ENCODE peak calls at places on chromosomes 16 and 17, in seven cellular contexts. R is H9, J is IMR-90, A is H1, Z is neuronal stem cell, H is trophoblast cell, Q is mesendoderm. D is an unnamed sample.

GRCh38 chr16:66853261-66854139 is 9.3 kb downstream of the CA7 start:
- DNase-seq in R (no peak), J (no peak), A (no peak), Z (no peak), H (no peak), Q (no peak), D (no peak)

GRCh38 chr16:10835281-10835931 is 16.8 kb upstream of the TVP23A start:
- DNase-seq in R (no peak), J (no peak), A (no peak), Z (no peak), H (no peak), Q (no peak), D (no peak)

GRCh38 chr17:64500487-64500859 is 3.6 kb upstream of the POLG2 start:
- DNase-seq in R (no peak), J (no peak), A (no peak), Z (no peak), H (no peak), Q (no peak), D (no peak)

GRCh38 chr17:30954046-30954805 is 16.6 kb upstream of the RNF135 start:
- DNase-seq in R (no peak), J (peak; percentile 24), A (no peak), Z (no peak), H (no peak), Q (no peak), D (no peak)

GRCh38 chr16:13957197-13958078 is 37.5 kb downstream of the ERCC4 start:
- DNase-seq in R (no peak), J (peak; percentile 95), A (no peak), Z (peak; percentile 15), H (peak; percentile 97), Q (peak; percentile 85), D (peak; percentile 99)

GRCh38 chr17:46883871-46884270 is 32.5 kb downstream of the WNT9B start:
- DNase-seq in R (no peak), J (no peak), A (no peak), Z (no peak), H (no peak), Q (no peak), D (no peak)

GRCh38 chr16:51877686-51878085 is 669.3 kb downstream of the TOX3 start:
- DNase-seq in R (no peak), J (no peak), A (no peak), Z (no peak), H (no peak), Q (no peak), D (peak; percentile 34)

GRCh38 chr16:30183961-30184429 is 593 bp downstream of the CORO1A start:
- DNase-seq in R (no peak), J (no peak), A (no peak), Z (no peak), H (no peak), Q (no peak), D (no peak)

GRCh38 chr16:769201-769769 is 8.8 kb downstream of the MSLN start:
- DNase-seq in R (no peak), J (no peak), A (no peak), Z (peak; percentile 24), H (no peak), Q (peak; percentile 37), D (no peak)

GRCh38 chr17:40810505-40810904 is 10.7 kb upstream of the KRT28 start:
- DNase-seq in R (no peak), J (peak; percentile 67), A (no peak), Z (no peak), H (peak; percentile 16), Q (no peak), D (no peak)

GRCh38 chr17:81551458-81552243 is 502 bp downstream of the FAAP100 start:
- DNase-seq in R (no peak), J (peak; percentile 16), A (no peak), Z (no peak), H (peak; percentile 13), Q (no peak), D (peak; percentile 55)

GRCh38 chr16:28591355-28591754 is 5.5 kb downstream of the SULT1A2 start:
- DNase-seq in R (no peak), J (no peak), A (no peak), Z (no peak), H (no peak), Q (no peak), D (no peak)

GRCh38 chr16:5321925-5322324 is 224.3 kb upstream of the EEF2KMT start:
- DNase-seq in R (no peak), J (no peak), A (no peak), Z (no peak), H (no peak), Q (no peak), D (no peak)

GRCh38 chr17:45451131-45451530 is 18.5 kb upstream of the ARHGAP27 start:
- DNase-seq in R (peak; percentile 58), J (no peak), A (no peak), Z (no peak), H (no peak), Q (no peak), D (no peak)

GRCh38 chr16:1458336-1458976 is 14.1 kb upstream of the CCDC154 start:
- DNase-seq in R (no peak), J (peak; percentile 41), A (peak; percentile 39), Z (no peak), H (no peak), Q (no peak), D (no peak)

GRCh38 chr17:17971431-17972125 is 622 bp downstream of the TOM1L2 start:
- DNase-seq in R (no peak), J (no peak), A (no peak), Z (no peak), H (no peak), Q (peak; percentile 34), D (peak; percentile 22)

GRCh38 chr17:79624658-79625478 is 14.0 kb upstream of the RBFOX3 start:
- DNase-seq in R (peak; percentile 32), J (no peak), A (peak; percentile 28), Z (no peak), H (no peak), Q (no peak), D (no peak)

GRCh38 chr16:85138825-85139627 is 26.8 kb upstream of the CIBAR2 start:
- DNase-seq in R (no peak), J (no peak), A (no peak), Z (no peak), H (peak; percentile 31), Q (no peak), D (no peak)

GRCh38 chr16:76897816-76898215 is 293.2 kb upstream of the MON1B start:
- DNase-seq in R (no peak), J (no peak), A (no peak), Z (no peak), H (peak; percentile 40), Q (no peak), D (no peak)

GRCh38 chr16:87061521-87061920 is 255.7 kb downstream of the C16orf95 start:
- DNase-seq in R (no peak), J (no peak), A (no peak), Z (no peak), H (no peak), Q (no peak), D (no peak)
- H2BK5ac ChIP-seq in R (no peak overlapping the region), J (no peak overlapping the region), A (no peak overlapping the region), Z (no peak overlapping the region), H (no peak overlapping the region), Q (no peak overlapping the region), D (no peak overlapping the region)

GRCh38 chr17:57106107-57106835 is 21.2 kb downstream of the AKAP1 start:
- DNase-seq in R (peak; percentile 80), J (no peak), A (peak; percentile 70), Z (no peak), H (peak; percentile 23), Q (peak; percentile 47), D (no peak)
- H3K4me1 ChIP-seq in R (peaks cover 2% of the 10 kb centered on the region), J (peaks cover 2% of the 10 kb centered on the region), A (peaks cover 33% of the 10 kb centered on the region), Z (peaks cover 19% of the 10 kb centered on the region), H (no peaks in the 10 kb centered on the region), Q (peaks cover 5% of the 10 kb centered on the region), D (peaks cover 18% of the 10 kb centered on the region)

GRCh38 chr17:58557981-58558380 is 43.5 kb upstream of the MTMR4 start:
- DNase-seq in R (no peak), J (no peak), A (no peak), Z (no peak), H (no peak), Q (no peak), D (no peak)
- H2BK5ac ChIP-seq in R (no peak overlapping the region), J (no peak overlapping the region), A (no peak overlapping the region), Z (no peak overlapping the region), H (no peak overlapping the region), Q (no peak overlapping the region), D (no peak overlapping the region)

GRCh38 chr16:60675022-60675421 is 1361.2 kb downstream of the CDH8 start:
- DNase-seq in R (no peak), J (no peak), A (no peak), Z (no peak), H (no peak), Q (no peak), D (no peak)

DNA sequence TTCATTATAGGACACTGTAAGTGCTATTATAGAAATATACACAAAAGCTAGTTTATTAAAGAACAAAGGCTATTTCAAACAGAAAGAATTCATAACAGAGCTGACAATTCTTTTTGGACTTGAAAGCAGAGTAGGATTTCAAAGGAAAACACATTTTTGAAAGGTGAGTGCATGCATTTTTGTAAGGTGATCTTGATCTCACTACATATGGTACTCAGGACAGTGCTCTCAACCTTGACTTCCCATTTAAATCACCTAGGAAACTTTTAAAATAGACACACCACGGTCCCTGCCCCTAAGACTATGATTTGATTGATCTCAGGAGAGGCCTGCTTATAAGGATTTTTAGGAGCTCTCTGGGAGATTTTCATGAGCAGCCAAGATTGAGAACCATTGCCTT is 1362.0 kb downstream of the CDH8 start:
- DNase-seq in R (no peak), J (no peak), A (no peak), Z (no peak), H (peak; percentile 4), Q (peak; percentile 3), D (no peak)
- H3K4me1 ChIP-seq in R (no peaks in the 10 kb centered on the region), J (no peaks in the 10 kb centered on the region), A (no peaks in the 10 kb centered on the region), Z (no peaks in the 10 kb centered on the region), H (no peaks in the 10 kb centered on the region), Q (no peaks in the 10 kb centered on the region), D (no peaks in the 10 kb centered on the region)

GRCh38 chr17:28045304-28045703 is 2.8 kb downstream of the NLK start:
- DNase-seq in R (no peak), J (no peak), A (no peak), Z (no peak), H (no peak), Q (no peak), D (no peak)

GRCh38 chr17:28041844-28042656 is 427 bp upstream of the NLK start:
- DNase-seq in R (no peak), J (peak; percentile 31), A (peak; percentile 53), Z (no peak), H (no peak), Q (peak; percentile 36), D (no peak)

GRCh38 chr17:28042721-28043291 is 329 bp downstream of the NLK start:
- DNase-seq in R (no peak), J (no peak), A (no peak), Z (no peak), H (no peak), Q (no peak), D (no peak)

GRCh38 chr17:28042657-28042720 is at the start of gene NLK:
- DNase-seq in R (no peak), J (no peak), A (no peak), Z (no peak), H (no peak), Q (no peak), D (no peak)

DNA sequence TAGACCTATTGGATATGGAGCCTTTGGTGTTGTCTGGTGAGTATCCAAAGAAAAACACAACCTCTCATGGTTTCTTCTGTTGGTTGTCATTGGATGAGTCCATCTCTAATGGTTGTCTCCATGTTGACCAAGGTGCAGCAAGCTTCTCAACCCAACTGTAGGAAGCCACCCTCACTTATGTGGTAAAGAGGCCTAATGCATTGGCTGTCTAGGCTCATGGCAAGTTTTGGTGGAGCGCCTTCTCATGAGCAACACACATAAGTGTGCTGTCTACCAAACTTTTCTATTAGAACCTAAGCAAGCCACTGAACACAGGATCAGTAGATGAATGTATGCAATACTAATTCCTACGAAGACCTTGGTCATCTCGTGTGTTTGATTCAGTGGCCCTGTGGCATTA is 819 bp downstream of the NLK start:
- DNase-seq in R (no peak), J (no peak), A (no peak), Z (no peak), H (no peak), Q (no peak), D (no peak)
- H2BK5ac ChIP-seq in R (no peak overlapping the region), J (peak overlapping the region; percentile 42), A (no peak overlapping the region), Z (no peak overlapping the region), H (no peak overlapping the region), Q (no peak overlapping the region), D (no peak overlapping the region)

D was measured in mesenchymal stem cell.